ENCODE peak calls at places on chromosomes 12 and 14, in ten cellular contexts. One of them, this sample, is unnamed.

GRCh38 chr12:108324678-108325358 is 14.3 kb downstream of the CMKLR1 start:
- DNase-seq in H9: no peak
- DNase-seq in OCI-LY7: no peak
- DNase-seq in prostate gland: no peak
- DNase-seq in fibroblast of lung: no peak
- DNase-seq in iPS DF 6.9: no peak
- DNase-seq in HCT116: no peak
- DNase-seq in A549: no peak
- DNase-seq in PC-9: no peak
- DNase-seq in heart right ventricle: no peak
- DNase-seq in this sample: no peak

GRCh38 chr14:32985881-32986280 is 47.2 kb downstream of the NPAS3 start:
- DNase-seq in H9: no peak
- DNase-seq in OCI-LY7: no peak
- DNase-seq in prostate gland: no peak
- DNase-seq in fibroblast of lung: peak; percentile 50
- DNase-seq in iPS DF 6.9: no peak
- DNase-seq in HCT116: no peak
- DNase-seq in A549: no peak
- DNase-seq in PC-9: no peak
- DNase-seq in heart right ventricle: peak; percentile 22
- DNase-seq in this sample: no peak

GRCh38 chr12:11922361-11922760 is 148.4 kb upstream of the BCL2L14 start:
- DNase-seq in H9: no peak
- DNase-seq in OCI-LY7: peak; percentile 13
- DNase-seq in prostate gland: no peak
- DNase-seq in fibroblast of lung: no peak
- DNase-seq in iPS DF 6.9: no peak
- DNase-seq in HCT116: peak; percentile 24
- DNase-seq in A549: no peak
- DNase-seq in PC-9: no peak
- DNase-seq in heart right ventricle: no peak
- DNase-seq in this sample: no peak

GRCh38 chr12:108253540-108253939 is 85.6 kb downstream of the CMKLR1 start:
- DNase-seq in H9: peak; percentile 53
- DNase-seq in OCI-LY7: no peak
- DNase-seq in prostate gland: no peak
- DNase-seq in fibroblast of lung: no peak
- DNase-seq in iPS DF 6.9: no peak
- DNase-seq in HCT116: no peak
- DNase-seq in A549: no peak
- DNase-seq in PC-9: no peak
- DNase-seq in heart right ventricle: no peak
- DNase-seq in this sample: no peak

GRCh38 chr14:21415329-21415728 is 31.5 kb upstream of the SUPT16H start:
- DNase-seq in H9: no peak
- DNase-seq in OCI-LY7: no peak
- DNase-seq in prostate gland: no peak
- DNase-seq in fibroblast of lung: no peak
- DNase-seq in iPS DF 6.9: no peak
- DNase-seq in HCT116: no peak
- DNase-seq in A549: no peak
- DNase-seq in PC-9: no peak
- DNase-seq in heart right ventricle: no peak
- DNase-seq in this sample: no peak

GRCh38 chr12:26822051-26822450 is 10.9 kb downstream of the ITPR2 start:
- DNase-seq in H9: no peak
- DNase-seq in OCI-LY7: no peak
- DNase-seq in prostate gland: no peak
- DNase-seq in fibroblast of lung: peak; percentile 53
- DNase-seq in iPS DF 6.9: no peak
- DNase-seq in HCT116: no peak
- DNase-seq in A549: no peak
- DNase-seq in PC-9: no peak
- DNase-seq in heart right ventricle: no peak
- DNase-seq in this sample: no peak

GRCh38 chr14:73237219-73237785 is at the start of gene PAPLN:
- DNase-seq in H9: no peak
- DNase-seq in OCI-LY7: no peak
- DNase-seq in prostate gland: no peak
- DNase-seq in fibroblast of lung: peak; percentile 12
- DNase-seq in iPS DF 6.9: no peak
- DNase-seq in HCT116: peak; percentile 8
- DNase-seq in A549: peak; percentile 80
- DNase-seq in PC-9: peak; percentile 55
- DNase-seq in heart right ventricle: no peak
- DNase-seq in this sample: no peak

GRCh38 chr12:126688556-126688955 is 1578.4 kb upstream of the TMEM132C start:
- DNase-seq in H9: no peak
- DNase-seq in OCI-LY7: no peak
- DNase-seq in prostate gland: no peak
- DNase-seq in fibroblast of lung: no peak
- DNase-seq in iPS DF 6.9: no peak
- DNase-seq in HCT116: no peak
- DNase-seq in A549: no peak
- DNase-seq in PC-9: no peak
- DNase-seq in heart right ventricle: no peak
- DNase-seq in this sample: no peak

GRCh38 chr12:95224202-95225170 is 6.9 kb downstream of the VEZT start:
- DNase-seq in H9: no peak
- DNase-seq in OCI-LY7: no peak
- DNase-seq in prostate gland: no peak
- DNase-seq in fibroblast of lung: peak; percentile 89
- DNase-seq in iPS DF 6.9: no peak
- DNase-seq in HCT116: no peak
- DNase-seq in A549: no peak
- DNase-seq in PC-9: no peak
- DNase-seq in heart right ventricle: no peak
- DNase-seq in this sample: no peak

GRCh38 chr14:54722791-54723432 is 156.0 kb downstream of the SAMD4A start:
- DNase-seq in H9: no peak
- DNase-seq in OCI-LY7: peak; percentile 18
- DNase-seq in prostate gland: no peak
- DNase-seq in fibroblast of lung: peak; percentile 50
- DNase-seq in iPS DF 6.9: no peak
- DNase-seq in HCT116: no peak
- DNase-seq in A549: peak; percentile 31
- DNase-seq in PC-9: no peak
- DNase-seq in heart right ventricle: no peak
- DNase-seq in this sample: no peak

GRCh38 chr12:114779203-114779602 is 95.2 kb upstream of the TBX3 start:
- DNase-seq in H9: no peak
- DNase-seq in OCI-LY7: no peak
- DNase-seq in prostate gland: no peak
- DNase-seq in fibroblast of lung: no peak
- DNase-seq in iPS DF 6.9: no peak
- DNase-seq in HCT116: no peak
- DNase-seq in A549: no peak
- DNase-seq in PC-9: no peak
- DNase-seq in heart right ventricle: no peak
- DNase-seq in this sample: no peak

GRCh38 chr14:89476515-89476914 is 59.5 kb upstream of the FOXN3 start:
- DNase-seq in H9: no peak
- DNase-seq in OCI-LY7: no peak
- DNase-seq in prostate gland: no peak
- DNase-seq in fibroblast of lung: no peak
- DNase-seq in iPS DF 6.9: no peak
- DNase-seq in HCT116: no peak
- DNase-seq in A549: no peak
- DNase-seq in PC-9: no peak
- DNase-seq in heart right ventricle: no peak
- DNase-seq in this sample: no peak

GRCh38 chr14:51738754-51739153 is 87.0 kb downstream of the FRMD6 start:
- DNase-seq in H9: peak; percentile 80
- DNase-seq in OCI-LY7: no peak
- DNase-seq in prostate gland: no peak
- DNase-seq in fibroblast of lung: no peak
- DNase-seq in iPS DF 6.9: no peak
- DNase-seq in HCT116: peak; percentile 3
- DNase-seq in A549: peak; percentile 31
- DNase-seq in PC-9: no peak
- DNase-seq in heart right ventricle: no peak
- DNase-seq in this sample: no peak

DNA sequence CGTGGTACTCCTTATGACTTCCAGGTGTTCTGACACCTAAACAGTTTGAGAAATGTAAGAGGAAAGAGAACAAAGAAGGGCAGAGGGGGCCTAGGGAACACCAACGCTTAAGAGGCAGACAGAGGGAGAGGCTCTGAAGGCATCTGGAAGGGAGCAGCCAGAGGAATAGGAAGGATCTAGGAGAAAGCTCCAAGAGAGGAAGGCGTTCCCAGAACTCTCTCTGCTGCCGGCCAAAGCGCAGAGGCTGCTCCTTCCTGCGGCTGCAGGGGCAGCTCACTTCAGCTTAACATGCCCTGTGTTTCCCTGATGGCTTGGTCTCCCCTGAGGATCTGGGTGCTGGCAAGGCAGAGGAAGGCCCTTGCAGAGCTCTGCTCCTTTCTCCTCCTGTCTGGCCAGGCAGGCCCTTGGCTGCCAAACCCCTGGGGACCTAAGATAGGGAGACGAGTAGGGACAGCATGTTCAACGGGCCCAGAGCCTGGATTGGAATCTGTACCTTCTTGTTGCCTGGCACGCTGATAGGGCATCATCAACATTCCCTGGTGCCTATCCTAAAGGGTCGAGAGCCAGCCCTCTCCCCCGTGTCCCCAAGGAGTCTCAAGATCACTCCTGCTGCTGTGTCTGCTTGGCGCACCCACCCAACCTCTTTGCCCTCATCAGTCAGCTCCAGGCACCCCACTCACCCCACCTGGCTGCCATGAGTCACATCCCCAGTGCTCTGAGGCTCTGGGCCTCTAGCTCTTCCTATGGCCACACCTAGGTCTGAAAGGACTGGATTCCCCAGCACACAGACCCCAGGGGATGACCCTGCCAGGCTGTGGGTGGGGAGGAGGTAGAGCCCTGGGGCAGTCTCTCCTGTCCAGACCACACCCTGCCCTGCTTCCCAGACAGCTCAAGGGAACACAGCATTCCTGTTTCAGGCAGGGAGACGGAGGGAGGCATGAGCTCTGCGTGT is 45.6 kb downstream of the LTBP2 start:
- DNase-seq in H9: no peak
- DNase-seq in OCI-LY7: no peak
- DNase-seq in prostate gland: peak; percentile 37
- DNase-seq in fibroblast of lung: peak; percentile 23
- DNase-seq in iPS DF 6.9: no peak
- DNase-seq in HCT116: no peak
- DNase-seq in A549: peak; percentile 66
- DNase-seq in PC-9: peak; percentile 100
- DNase-seq in heart right ventricle: no peak
- DNase-seq in this sample: no peak
- H3K4me1 ChIP-seq in H9: no peaks in the 10 kb centered on the region
- H3K4me1 ChIP-seq in OCI-LY7: no peaks in the 10 kb centered on the region
- H3K4me1 ChIP-seq in prostate gland: no peaks in the 10 kb centered on the region
- H3K4me1 ChIP-seq in fibroblast of lung: peaks cover 58% of the 10 kb centered on the region
- H3K4me1 ChIP-seq in iPS DF 6.9: peaks cover 1% of the 10 kb centered on the region
- H3K4me1 ChIP-seq in HCT116: peaks cover 65% of the 10 kb centered on the region
- H3K4me1 ChIP-seq in A549: peaks cover 75% of the 10 kb centered on the region
- H3K4me1 ChIP-seq in PC-9: peaks cover 95% of the 10 kb centered on the region
- H3K4me1 ChIP-seq in heart right ventricle: peaks cover 38% of the 10 kb centered on the region
- H3K4me1 ChIP-seq in this sample: peaks cover 71% of the 10 kb centered on the region

DNA sequence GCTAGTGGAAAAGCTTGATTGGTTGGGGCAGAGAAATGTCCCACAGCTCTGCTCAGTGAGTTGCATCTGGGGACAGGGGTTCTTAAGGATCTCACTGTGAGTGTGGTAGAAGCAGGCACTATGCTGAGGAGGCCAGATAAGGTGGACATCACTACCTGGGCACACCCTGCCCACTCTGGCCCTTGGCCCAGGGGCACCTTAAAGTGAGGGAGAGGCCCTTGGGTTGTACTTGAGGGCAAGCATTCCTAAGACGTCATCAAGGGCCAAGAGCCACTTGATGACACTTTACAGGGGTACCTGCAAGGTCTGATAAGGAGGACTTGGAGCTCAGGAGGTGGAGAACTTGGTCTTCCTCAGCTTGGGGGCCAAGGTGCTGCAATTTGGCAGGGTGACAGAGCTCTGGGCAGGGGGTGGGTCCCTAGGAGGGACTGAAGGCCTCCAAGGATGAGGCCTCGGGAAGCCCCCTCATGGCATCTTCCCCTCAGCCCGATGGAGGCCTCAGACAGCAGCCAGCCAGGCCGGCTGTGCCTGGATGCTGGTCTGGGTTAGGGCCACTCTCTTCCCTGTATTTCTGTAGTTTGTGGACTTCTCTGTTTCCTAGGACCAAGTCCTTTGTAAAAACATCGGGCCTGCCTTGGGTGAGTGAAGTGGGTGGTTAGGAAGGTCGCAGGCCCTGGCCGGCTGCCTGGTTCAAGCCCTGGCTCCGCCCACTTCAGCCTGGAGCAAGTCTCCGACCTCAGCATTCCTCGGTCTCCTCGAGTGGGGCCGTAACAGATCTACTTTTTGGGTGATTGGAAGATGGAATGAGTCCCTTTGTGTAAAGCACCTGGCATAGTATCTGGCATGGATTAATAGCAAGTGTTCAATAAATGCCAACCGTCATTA is 24.8 kb downstream of the GPR68 start:
- DNase-seq in H9: no peak
- DNase-seq in OCI-LY7: no peak
- DNase-seq in prostate gland: no peak
- DNase-seq in fibroblast of lung: no peak
- DNase-seq in iPS DF 6.9: no peak
- DNase-seq in HCT116: no peak
- DNase-seq in A549: no peak
- DNase-seq in PC-9: no peak
- DNase-seq in heart right ventricle: peak; percentile 53
- DNase-seq in this sample: no peak
- H3K27ac ChIP-seq in H9: no peak overlapping the region
- H3K27ac ChIP-seq in OCI-LY7: no peak overlapping the region
- H3K27ac ChIP-seq in prostate gland: peak overlapping the region; percentile 39
- H3K27ac ChIP-seq in fibroblast of lung: no peak overlapping the region
- H3K27ac ChIP-seq in iPS DF 6.9: no peak overlapping the region
- H3K27ac ChIP-seq in HCT116: no peak overlapping the region
- H3K27ac ChIP-seq in A549: no peak overlapping the region
- H3K27ac ChIP-seq in PC-9: no peak overlapping the region
- H3K27ac ChIP-seq in heart right ventricle: peak overlapping the region; percentile 53
- H3K27ac ChIP-seq in this sample: no peak overlapping the region

DNA sequence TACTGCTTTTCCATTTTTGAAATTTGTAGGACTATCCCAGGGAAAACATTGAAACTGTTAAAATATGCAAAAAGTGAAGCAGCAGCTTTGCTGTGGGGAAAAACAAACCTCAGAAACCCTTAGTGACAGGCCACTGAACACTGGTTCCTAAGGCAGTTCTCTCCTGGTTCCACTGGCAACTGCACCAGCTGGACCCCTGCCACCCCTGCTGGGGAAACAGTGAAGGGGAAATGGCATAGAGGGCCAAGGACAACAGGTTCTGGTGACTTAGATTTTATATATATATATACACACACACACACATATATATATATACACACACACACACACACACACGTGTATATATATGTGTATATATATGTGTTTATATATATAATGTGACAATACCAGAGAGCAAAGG is 16.2 kb upstream of the KRT7 start:
- DNase-seq in H9: no peak
- DNase-seq in OCI-LY7: no peak
- DNase-seq in prostate gland: peak; percentile 74
- DNase-seq in fibroblast of lung: no peak
- DNase-seq in iPS DF 6.9: no peak
- DNase-seq in HCT116: no peak
- DNase-seq in A549: no peak
- DNase-seq in PC-9: no peak
- DNase-seq in heart right ventricle: peak; percentile 48
- DNase-seq in this sample: no peak
- H3K4me1 ChIP-seq in H9: no peaks in the 10 kb centered on the region
- H3K4me1 ChIP-seq in OCI-LY7: no peaks in the 10 kb centered on the region
- H3K4me1 ChIP-seq in prostate gland: peaks cover 13% of the 10 kb centered on the region
- H3K4me1 ChIP-seq in fibroblast of lung: peaks cover 7% of the 10 kb centered on the region
- H3K4me1 ChIP-seq in iPS DF 6.9: no peaks in the 10 kb centered on the region
- H3K4me1 ChIP-seq in HCT116: peaks cover 88% of the 10 kb centered on the region
- H3K4me1 ChIP-seq in A549: peaks cover 79% of the 10 kb centered on the region
- H3K4me1 ChIP-seq in PC-9: peaks cover 86% of the 10 kb centered on the region
- H3K4me1 ChIP-seq in heart right ventricle: no peaks in the 10 kb centered on the region
- H3K4me1 ChIP-seq in this sample: peaks cover 33% of the 10 kb centered on the region

GRCh38 chr12:132603240-132604107 is 6.9 kb downstream of the LRCOL1 start:
- DNase-seq in H9: peak; percentile 38
- DNase-seq in OCI-LY7: no peak
- DNase-seq in prostate gland: no peak
- DNase-seq in fibroblast of lung: no peak
- DNase-seq in iPS DF 6.9: no peak
- DNase-seq in HCT116: no peak
- DNase-seq in A549: no peak
- DNase-seq in PC-9: no peak
- DNase-seq in heart right ventricle: no peak
- DNase-seq in this sample: no peak
- H3K27ac ChIP-seq in H9: no peak overlapping the region
- H3K27ac ChIP-seq in OCI-LY7: no peak overlapping the region
- H3K27ac ChIP-seq in prostate gland: no peak overlapping the region
- H3K27ac ChIP-seq in fibroblast of lung: no peak overlapping the region
- H3K27ac ChIP-seq in iPS DF 6.9: no peak overlapping the region
- H3K27ac ChIP-seq in HCT116: no peak overlapping the region
- H3K27ac ChIP-seq in A549: no peak overlapping the region
- H3K27ac ChIP-seq in PC-9: no peak overlapping the region
- H3K27ac ChIP-seq in heart right ventricle: peak overlapping the region; percentile 88
- H3K27ac ChIP-seq in this sample: no peak overlapping the region

This sample was measured in thoracic aorta.